ENCODE peak calls at places on chromosomes 11 and 22, in eight cellular contexts. E is thoracic aorta, Z is colonic mucosa, B is HCT116, X is BE2C, J is neural progenitor cell, T is breast epithelium, N is MM.1S. C is an unnamed sample.

GRCh38 chr11:84420261-84420660 is 1134.1 kb upstream of the CCDC90B start:
- DNase-seq in N (no peak), B (no peak), J (peak; percentile 16), X (no peak), Z (no peak), E (no peak), T (no peak), C (no peak)

GRCh38 chr11:89437317-89437716 is 53.9 kb downstream of the NOX4 start:
- DNase-seq in T (no peak), E (no peak), Z (no peak), J (peak; percentile 13), B (no peak), X (no peak), N (no peak), C (no peak)

GRCh38 chr11:109133159-109133558 is 288.8 kb upstream of the C11orf87 start:
- DNase-seq in T (no peak), X (no peak), Z (no peak), J (no peak), N (no peak), E (no peak), B (no peak), C (no peak)

GRCh38 chr22:26769663-26770062 is 112.3 kb downstream of the MIAT start:
- DNase-seq in T (no peak), N (no peak), E (no peak), J (no peak), Z (no peak), B (no peak), X (no peak), C (no peak)

GRCh38 chr22:20568502-20569058 is 61.2 kb downstream of the MED15 start:
- DNase-seq in B (no peak), X (no peak), J (no peak), T (no peak), Z (no peak), N (no peak), E (no peak), C (no peak)

GRCh38 chr11:64867748-64868462 is 10.5 kb downstream of the EHD1 start:
- DNase-seq in B (no peak), X (no peak), J (no peak), Z (no peak), N (no peak), T (no peak), E (no peak), C (no peak)

GRCh38 chr11:93986716-93987115 is 34.4 kb upstream of the HEPHL1 start:
- DNase-seq in J (no peak), B (peak; percentile 8), Z (no peak), N (no peak), X (no peak), E (no peak), T (peak; percentile 18), C (peak; percentile 25)

GRCh38 chr22:30196141-30196866 is 50.3 kb downstream of the LIF start:
- DNase-seq in B (peak; percentile 91), J (peak; percentile 29), N (no peak), E (peak; percentile 63), X (no peak), Z (peak; percentile 65), T (peak; percentile 96), C (peak; percentile 100)

GRCh38 chr22:23302171-23303002 is 122.1 kb downstream of the BCR start:
- DNase-seq in Z (peak; percentile 13), X (peak; percentile 48), T (no peak), J (no peak), E (no peak), B (no peak), N (no peak), C (no peak)

GRCh38 chr11:127000991-127001390 is 421 bp upstream of the KIRREL3 start:
- DNase-seq in T (no peak), N (no peak), B (no peak), E (no peak), Z (no peak), J (peak; percentile 34), X (no peak), C (no peak)

GRCh38 chr11:47477323-47477722 is 28.4 kb upstream of the RAPSN start:
- DNase-seq in B (no peak), T (no peak), X (no peak), E (no peak), J (no peak), N (no peak), Z (no peak), C (no peak)

GRCh38 chr11:32838505-32839274 is 9.0 kb downstream of the PRRG4 start:
- DNase-seq in N (no peak), B (no peak), E (no peak), T (no peak), Z (peak; percentile 63), J (peak; percentile 26), X (no peak), C (no peak)

GRCh38 chr11:123304828-123305530 is 109.9 kb upstream of the CLMP start:
- DNase-seq in B (no peak), Z (no peak), J (peak; percentile 36), E (no peak), X (no peak), N (no peak), T (no peak), C (no peak)

GRCh38 chr22:24392218-24392931 is 35.0 kb upstream of the ADORA2A start:
- DNase-seq in X (peak; percentile 63), Z (no peak), B (no peak), N (no peak), J (no peak), E (no peak), T (no peak), C (no peak)

GRCh38 chr11:36192723-36193619 is 96.3 kb downstream of the COMMD9 start:
- DNase-seq in T (no peak), Z (no peak), N (peak; percentile 85), X (no peak), E (no peak), J (no peak), B (no peak), C (no peak)

DNA sequence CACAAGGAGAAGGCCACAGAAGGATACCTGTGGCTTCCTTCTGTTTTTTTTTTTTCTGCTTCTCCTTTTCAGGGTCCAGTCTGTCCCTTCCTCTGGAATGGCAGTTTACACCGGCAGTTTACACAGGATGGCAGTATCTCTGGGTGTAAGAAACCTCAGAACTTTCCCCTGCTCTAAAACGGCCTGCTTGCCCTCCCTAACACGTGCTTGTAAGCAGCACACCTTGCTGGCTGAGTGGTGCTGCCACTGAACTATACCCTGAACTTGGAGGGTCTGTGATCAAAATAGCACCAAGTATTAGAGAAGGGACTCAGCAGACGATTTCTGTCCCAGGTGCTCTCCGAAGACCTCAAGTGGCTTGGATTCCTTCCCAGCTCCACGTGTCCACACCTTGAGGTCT is 904 bp upstream of the OPCML start:
- DNase-seq in B (no peak), T (no peak), J (no peak), N (no peak), X (no peak), Z (no peak), E (no peak), C (no peak)
- H3K27me3 ChIP-seq in B (no peaks in the 10 kb centered on the region), T (peaks cover 42% of the 10 kb centered on the region), J (peaks cover 60% of the 10 kb centered on the region), N (no peaks in the 10 kb centered on the region), X (peaks cover 45% of the 10 kb centered on the region), Z (no peaks in the 10 kb centered on the region), E (no peaks in the 10 kb centered on the region), C (peaks cover 12% of the 10 kb centered on the region)

GRCh38 chr11:9090488-9091043 is 833 bp downstream of the SCUBE2 start:
- DNase-seq in X (no peak), Z (no peak), B (no peak), J (peak; percentile 31), T (no peak), N (no peak), E (no peak), C (no peak)
- H3K4me3 ChIP-seq in X (no peak overlapping the region), Z (peak overlapping the region; percentile 38), B (no peak overlapping the region), J (peak overlapping the region; percentile 65), T (peak overlapping the region; percentile 90), N (no peak overlapping the region), E (peak overlapping the region; percentile 75), C (peak overlapping the region; percentile 38)

GRCh38 chr11:91822805-91823204 is 401.8 kb upstream of the FAT3 start:
- DNase-seq in X (no peak), B (no peak), N (no peak), J (no peak), E (no peak), Z (no peak), T (no peak), C (no peak)

GRCh38 chr11:91820709-91821108 is 403.9 kb upstream of the FAT3 start:
- DNase-seq in E (no peak), J (no peak), N (no peak), Z (no peak), T (no peak), B (no peak), X (no peak), C (no peak)

GRCh38 chr11:91823252-91823830 is 401.3 kb upstream of the FAT3 start:
- DNase-seq in B (no peak), J (no peak), E (no peak), N (no peak), T (no peak), Z (no peak), X (no peak), C (no peak)

GRCh38 chr11:91819743-91820142 is 404.9 kb upstream of the FAT3 start:
- DNase-seq in Z (no peak), X (no peak), J (peak; percentile 25), T (no peak), E (no peak), B (no peak), N (no peak), C (no peak)

DNA sequence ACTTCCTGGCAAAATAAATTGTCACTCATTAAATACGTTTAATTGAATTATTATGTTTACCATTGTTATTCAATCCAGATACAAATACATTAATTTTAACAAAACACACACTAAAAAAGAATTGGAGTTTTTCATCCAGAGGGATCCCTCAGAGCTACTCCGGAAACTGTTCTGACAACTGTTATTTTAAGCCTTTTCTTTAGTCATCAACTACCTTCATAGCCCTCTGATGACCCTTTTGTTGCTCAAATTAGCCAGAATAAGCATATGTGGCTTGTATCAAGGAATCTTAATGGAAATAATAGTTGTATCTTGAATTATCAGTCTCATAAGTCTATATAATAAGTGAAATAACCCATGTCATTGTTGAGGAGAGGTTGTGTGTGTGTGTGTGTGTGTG is 405.4 kb upstream of the FAT3 start:
- DNase-seq in E (no peak), N (no peak), T (no peak), B (no peak), Z (no peak), J (no peak), X (no peak), C (no peak)
- TF ChIP-seq CTCF in E (no peak), N (no peak), T (no peak), B (no peak), Z (no peak), J (no peak), X (no peak), C (no peak)

GRCh38 chr22:37334859-37335818 is 52.8 kb downstream of the CYTH4 start:
- DNase-seq in B (no peak), N (no peak), X (peak; percentile 67), T (no peak), J (peak; percentile 78), E (no peak), Z (no peak), C (no peak)
- H3K27me3 ChIP-seq in B (no peaks in the 10 kb centered on the region), N (peaks cover 99% of the 10 kb centered on the region), X (peaks cover 25% of the 10 kb centered on the region), T (peaks cover 56% of the 10 kb centered on the region), J (peaks cover 28% of the 10 kb centered on the region), E (peaks cover 17% of the 10 kb centered on the region), Z (peaks cover 48% of the 10 kb centered on the region), C (peaks cover 4% of the 10 kb centered on the region)

C was measured in kidney epithelial cell.